ENCODE peak calls at places on chromosomes 3 and 15, in eight cellular contexts. B, G, N, S, E, C, D and O are unnamed samples. For H3K4me1, the result is how much of the 10 kb centered on the place peaks cover.

GRCh38 chr3:31760654-31761053 is 220.4 kb downstream of the OSBPL10 start:
- DNase-seq in C (no peak), G (no peak), D (no peak), B (no peak), S (no peak), N (no peak), E (no peak), O (no peak)

GRCh38 chr3:10620833-10621082 is 115.4 kb upstream of the ATP2B2 start:
- DNase-seq in E (no peak), B (no peak), S (no peak), C (no peak), D (no peak), G (no peak), N (no peak), O (no peak)

GRCh38 chr3:112167758-112168157 is 34.7 kb upstream of the GCSAM start:
- DNase-seq in S (no peak), E (no peak), C (no peak), B (no peak), D (no peak), N (no peak), G (no peak), O (no peak)

GRCh38 chr3:53167418-53168174 is 6.6 kb downstream of the PRKCD start:
- DNase-seq in S (no peak), D (no peak), E (no peak), C (no peak), B (no peak), N (no peak), G (no peak), O (no peak)

GRCh38 chr3:22439626-22440025 is 688.6 kb upstream of the ZNF385D start:
- DNase-seq in G (no peak), E (no peak), D (no peak), S (no peak), B (no peak), N (no peak), C (no peak), O (no peak)

GRCh38 chr3:47162695-47163022 is 1.3 kb downstream of the SETD2 start:
- DNase-seq in N (no peak), D (no peak), C (no peak), E (no peak), G (no peak), S (no peak), B (no peak), O (no peak)

GRCh38 chr15:40377606-40378005 is 4.9 kb upstream of the KNSTRN start:
- DNase-seq in G (no peak), N (no peak), E (no peak), C (no peak), B (no peak), S (no peak), D (no peak), O (no peak)

GRCh38 chr3:177110308-177111254 is 86.7 kb downstream of the TBL1XR1 start:
- DNase-seq in C (no peak), S (no peak), E (no peak), N (no peak), B (no peak), D (no peak), G (no peak), O (no peak)

GRCh38 chr15:29925227-29926082 is 103.2 kb upstream of the TJP1 start:
- DNase-seq in B (peak), G (peak), S (peak), D (peak), E (peak), N (no peak), C (no peak), O (peak)

GRCh38 chr3:130658666-130659065 is 88.0 kb downstream of the PIK3R4 start:
- DNase-seq in D (no peak), S (no peak), G (no peak), C (no peak), E (no peak), N (no peak), B (no peak), O (peak)

GRCh38 chr15:82159922-82160321 is 102.6 kb downstream of the EFL1 start:
- DNase-seq in B (peak), E (peak), C (no peak), D (no peak), S (no peak), N (no peak), G (no peak), O (no peak)

GRCh38 chr15:25397110-25397509 is 41.7 kb downstream of the UBE3A start:
- DNase-seq in S (no peak), C (no peak), G (no peak), E (no peak), D (no peak), N (no peak), B (no peak), O (no peak)

GRCh38 chr3:158789592-158789991 is 12.3 kb upstream of the MFSD1 start:
- DNase-seq in C (no peak), N (no peak), G (no peak), S (no peak), B (no peak), D (no peak), E (peak), O (no peak)

GRCh38 chr3:118909751-118910150 is 124.9 kb downstream of the IGSF11 start:
- DNase-seq in S (no peak), C (no peak), B (no peak), G (no peak), E (no peak), N (no peak), D (no peak), O (no peak)

DNA sequence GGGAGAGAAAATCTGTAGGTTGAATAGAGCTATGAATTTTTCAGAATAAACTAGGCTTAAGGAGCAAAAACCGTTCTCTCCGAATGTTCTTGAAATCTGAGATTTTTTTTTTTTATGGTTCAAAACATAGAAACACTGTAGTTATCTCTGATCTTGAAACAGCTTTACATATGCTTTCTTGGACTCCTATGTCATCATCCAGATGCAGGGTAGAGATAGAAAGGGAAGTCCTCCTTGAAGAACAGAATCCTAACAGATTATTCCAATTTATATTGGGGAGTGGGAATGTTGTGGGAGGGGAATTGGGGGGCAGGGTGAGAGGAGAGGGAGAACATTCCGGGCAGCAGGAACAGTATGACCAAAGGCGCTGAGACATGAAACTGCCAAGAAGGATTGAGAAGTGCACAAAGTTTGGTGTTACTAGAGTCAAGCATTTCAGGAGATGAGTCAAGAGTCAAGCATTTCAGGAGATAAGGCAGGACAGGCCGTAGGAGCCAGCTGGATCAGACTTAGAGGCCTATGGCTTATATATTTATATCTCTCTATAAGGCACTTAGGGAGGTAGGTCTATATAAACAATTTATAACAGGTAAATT is 21.9 kb upstream of the ST3GAL6 start:
- DNase-seq in D (no peak), E (peak), B (no peak), G (no peak), S (no peak), C (no peak), N (no peak), O (no peak)
- H3K27ac ChIP-seq in D (peak), E (no peak), B (no peak), G (peak), S (peak), C (no peak), N (no peak), O (peak)

GRCh38 chr3:14411988-14412387 is 9.6 kb downstream of the SLC6A6 start:
- DNase-seq in E (no peak), N (no peak), S (no peak), D (no peak), B (peak), G (no peak), C (no peak), O (peak)
- H3K4me1 ChIP-seq in E (half or more), N (under half), S (under half), D (under half), B (under half), G (under half), C (under half), O (under half)

DNA sequence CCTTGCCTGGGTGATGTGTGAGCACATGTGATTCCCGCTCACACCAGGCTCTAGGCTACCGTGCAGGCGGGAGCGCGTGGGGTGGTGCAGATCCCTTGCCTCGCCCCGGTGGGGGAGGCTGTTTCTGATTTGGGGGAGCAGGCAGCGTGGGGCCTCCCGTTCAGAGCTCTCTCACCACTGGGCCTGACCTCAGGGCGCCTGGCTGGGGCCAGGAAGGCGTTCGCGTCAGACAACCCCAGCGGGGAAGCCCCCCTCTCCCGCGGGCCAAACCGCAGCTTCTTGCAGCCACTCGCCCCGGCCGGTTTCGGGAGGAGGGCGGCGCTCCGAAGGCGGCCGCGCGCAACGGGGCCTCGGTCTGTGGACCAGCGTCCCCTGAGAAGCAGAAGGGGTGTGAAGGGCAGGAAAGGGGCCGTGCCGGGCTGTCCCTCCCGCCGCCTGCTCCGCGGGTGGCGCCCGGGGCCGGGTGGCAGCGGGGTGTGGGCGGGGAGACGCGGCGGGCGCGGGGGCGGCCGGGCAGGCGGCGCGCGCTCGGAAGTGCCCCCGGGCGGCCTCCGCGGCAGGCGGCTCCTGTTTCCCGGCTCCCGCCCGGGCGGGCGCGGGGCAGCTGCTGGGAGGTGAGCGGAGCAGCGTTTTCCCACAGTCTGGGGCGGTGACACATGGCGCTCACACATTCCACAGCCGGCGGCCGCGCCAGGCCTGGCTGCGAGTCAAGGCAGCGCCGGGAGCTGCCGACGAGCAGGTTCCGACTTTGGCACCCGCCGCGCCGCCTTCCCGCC is 65.1 kb upstream of the HES1 start:
- DNase-seq in E (peak), G (peak), B (peak), S (peak), D (peak), N (peak), C (peak), O (peak)
- H3K4me3 ChIP-seq in E (peak), G (peak), B (peak), S (peak), D (peak), N (peak), C (peak), O (peak)

GRCh38 chr3:153089620-153090019 is 72.4 kb upstream of the RAP2B start:
- DNase-seq in S (no peak), D (no peak), B (no peak), G (no peak), C (no peak), N (no peak), E (no peak), O (no peak)
- H3K27ac ChIP-seq in S (no peak), D (no peak), B (no peak), G (no peak), C (no peak), N (no peak), E (no peak), O (no peak)

GRCh38 chr3:180546863-180547262 is 55.1 kb upstream of the TTC14 start:
- DNase-seq in S (no peak), E (no peak), D (no peak), C (no peak), G (no peak), N (no peak), B (no peak), O (no peak)

GRCh38 chr3:180543877-180544276 is 58.1 kb upstream of the TTC14 start:
- DNase-seq in D (no peak), C (no peak), B (no peak), S (no peak), G (no peak), N (no peak), E (no peak), O (no peak)

DNA sequence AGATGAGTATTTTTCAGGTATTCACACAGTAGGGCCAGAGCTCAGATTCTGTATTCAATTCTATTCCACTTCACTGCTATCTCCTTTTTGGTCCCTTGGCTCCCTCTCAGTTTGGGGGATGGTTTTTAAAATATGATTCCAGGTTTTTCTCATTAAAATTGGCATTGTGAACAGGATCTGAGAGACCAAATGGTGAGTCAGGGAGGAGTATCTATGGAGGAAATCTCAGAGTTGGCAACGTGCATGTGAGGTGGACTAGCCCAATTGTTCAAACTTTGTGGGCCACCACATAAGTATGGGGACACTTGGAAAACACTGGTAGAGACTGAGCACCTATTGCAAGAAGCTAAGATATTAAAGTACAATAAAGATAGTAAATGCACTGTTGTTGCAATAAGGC is 53.9 kb upstream of the TTC14 start:
- DNase-seq in C (no peak), S (no peak), G (no peak), B (no peak), E (no peak), N (no peak), D (no peak), O (no peak)
- H3K4me1 ChIP-seq in C (under half), S (under half), G (under half), B (under half), E (under half), N (under half), D (under half), O (under half)